ENCODE peak calls at places on chromosomes 3 and 15, in seven cellular contexts. M is HCT116, J is PC-3, F is MM.1S, W is GM23248, R is hepatocyte, L is GM23338. U is an unnamed sample.

GRCh38 chr3:155323063-155323666 is 29.7 kb upstream of the STRIT1 start:
- DNase-seq in M (peak; percentile 68), J (peak; percentile 86), F (peak; percentile 87), W (peak; percentile 82), R (peak; percentile 83), L (peak; percentile 90), U (peak; percentile 80)

GRCh38 chr15:101435761-101436160 is 53.7 kb downstream of the PCSK6 start:
- DNase-seq in M (no peak), J (no peak), F (no peak), W (no peak), R (no peak), L (no peak), U (no peak)

GRCh38 chr3:89859738-89860137 is 752.3 kb downstream of the EPHA3 start:
- DNase-seq in M (no peak), J (no peak), F (no peak), W (no peak), R (no peak), L (peak; percentile 4), U (no peak)

GRCh38 chr3:74601793-74602192 is 12.7 kb downstream of the CNTN3 start:
- DNase-seq in M (no peak), J (no peak), F (no peak), W (no peak), R (no peak), L (no peak), U (no peak)

GRCh38 chr3:172771672-172772071 is 21.1 kb downstream of the ECT2 start:
- DNase-seq in M (no peak), J (no peak), F (no peak), W (no peak), R (no peak), L (no peak), U (no peak)

GRCh38 chr3:56089739-56090138 is 378.5 kb downstream of the ERC2 start:
- DNase-seq in M (no peak), J (no peak), F (no peak), W (no peak), R (no peak), L (peak; percentile 21), U (no peak)

GRCh38 chr3:99648091-99648490 is 9.7 kb downstream of the COL8A1 start:
- DNase-seq in M (no peak), J (peak; percentile 94), F (peak; percentile 9), W (peak; percentile 87), R (peak; percentile 56), L (no peak), U (no peak)

GRCh38 chr15:65184305-65184943 is 718 bp downstream of the CLPX start:
- DNase-seq in M (no peak), J (peak; percentile 39), F (peak; percentile 51), W (peak; percentile 82), R (peak; percentile 71), L (peak; percentile 79), U (peak; percentile 73)

GRCh38 chr3:131543714-131544113 is 40.9 kb upstream of the MRPL3 start:
- DNase-seq in M (peak; percentile 49), J (peak; percentile 93), F (no peak), W (peak; percentile 88), R (peak; percentile 67), L (no peak), U (no peak)

GRCh38 chr3:9870978-9871377 is 9.1 kb downstream of the CIDEC start:
- DNase-seq in M (no peak), J (peak; percentile 65), F (no peak), W (peak; percentile 85), R (no peak), L (no peak), U (no peak)

GRCh38 chr3:5136619-5137429 is 14.7 kb downstream of the ARL8B start:
- DNase-seq in M (no peak), J (peak; percentile 35), F (peak; percentile 67), W (peak; percentile 46), R (peak; percentile 15), L (peak; percentile 64), U (peak; percentile 30)

GRCh38 chr15:71083349-71083748 is 31.9 kb upstream of the THSD4 start:
- DNase-seq in M (no peak), J (no peak), F (no peak), W (peak; percentile 91), R (no peak), L (no peak), U (no peak)

GRCh38 chr3:144259267-144259666 is 287.6 kb downstream of the DIPK2A start:
- DNase-seq in M (no peak), J (peak; percentile 13), F (no peak), W (no peak), R (no peak), L (no peak), U (no peak)
- TF ChIP-seq EZH2phosphoT487 in M (no peak), J (no peak), F (no peak), W (no peak), R (no peak), L (no peak), U (no peak)

DNA sequence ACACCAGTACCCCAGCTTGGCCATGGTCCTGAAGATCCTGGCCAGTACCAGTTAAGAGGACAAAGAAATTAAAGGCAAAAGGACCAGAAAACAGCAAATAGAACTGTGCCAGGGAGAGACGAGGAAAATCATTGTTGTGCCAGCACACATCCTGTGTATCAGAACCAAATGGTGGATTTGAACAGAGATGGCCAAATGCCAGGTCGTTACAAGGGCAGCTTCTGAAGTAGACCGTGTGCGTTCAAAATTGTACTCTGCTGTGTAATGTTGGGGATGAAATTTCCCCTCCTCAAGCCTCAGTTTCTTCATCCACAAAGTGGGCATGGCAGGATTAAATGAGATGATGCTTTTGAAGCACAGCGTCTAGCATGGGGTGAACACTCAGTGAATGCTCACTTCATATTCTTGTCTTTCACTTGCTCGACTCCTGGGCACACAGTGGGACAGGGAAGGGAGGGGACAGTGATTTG is 43.1 kb upstream of the CTSH start:
- DNase-seq in M (no peak), J (no peak), F (no peak), W (peak; percentile 24), R (no peak), L (no peak), U (no peak)
- H3K27ac ChIP-seq in M (peak overlapping the region; percentile 6), J (peak overlapping the region; percentile 16), F (no peak overlapping the region), W (peak overlapping the region; percentile 71), R (peak overlapping the region; percentile 90), L (no peak overlapping the region), U (no peak overlapping the region)

GRCh38 chr3:181723568-181724431 is 12.1 kb downstream of the SOX2 start:
- DNase-seq in M (no peak), J (no peak), F (no peak), W (no peak), R (no peak), L (peak; percentile 79), U (no peak)
- TF ChIP-seq EZH2 in M (no peak), J (no peak), F (no peak), W (no peak), R (peak; percentile 71), L (peak; percentile 70), U (no peak)

DNA sequence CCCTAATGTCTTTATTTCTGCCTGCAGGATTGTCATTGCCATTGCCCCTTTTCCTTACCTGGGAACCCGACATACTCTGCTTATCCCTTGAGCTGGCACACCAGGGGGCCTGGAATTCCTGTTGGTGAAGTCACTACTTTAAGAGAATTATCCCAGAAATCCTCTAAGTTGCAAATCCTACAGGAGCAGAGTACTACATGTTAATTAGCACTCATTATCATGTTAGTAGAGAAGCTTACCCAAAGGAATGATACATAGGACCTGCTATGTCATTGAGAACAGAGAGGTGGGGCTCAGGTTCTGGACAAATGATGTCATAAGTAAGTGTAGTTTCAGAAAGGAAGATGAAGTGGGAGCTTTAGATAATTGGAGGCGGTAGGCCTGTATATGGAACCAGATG is 27.4 kb downstream of the SCG5 start:
- DNase-seq in M (no peak), J (no peak), F (no peak), W (peak; percentile 44), R (no peak), L (peak; percentile 91), U (peak; percentile 46)
- TF ChIP-seq EZH2phosphoT487 in M (no peak), J (no peak), F (no peak), W (no peak), R (no peak), L (no peak), U (no peak)

GRCh38 chr3:43244694-43245093 is 41.6 kb upstream of the SNRK start:
- DNase-seq in M (no peak), J (no peak), F (no peak), W (no peak), R (no peak), L (no peak), U (no peak)

GRCh38 chr3:43246956-43247355 is 39.4 kb upstream of the SNRK start:
- DNase-seq in M (no peak), J (no peak), F (no peak), W (no peak), R (no peak), L (peak; percentile 25), U (peak; percentile 32)

GRCh38 chr3:43239755-43240154 is 46.6 kb upstream of the SNRK start:
- DNase-seq in M (no peak), J (peak; percentile 33), F (no peak), W (no peak), R (no peak), L (no peak), U (no peak)

GRCh38 chr3:43247556-43248186 is 38.7 kb upstream of the SNRK start:
- DNase-seq in M (no peak), J (no peak), F (no peak), W (no peak), R (no peak), L (no peak), U (no peak)

GRCh38 chr3:43243590-43244587 is 42.5 kb upstream of the SNRK start:
- DNase-seq in M (no peak), J (no peak), F (no peak), W (peak; percentile 40), R (no peak), L (no peak), U (no peak)
- H3K27ac ChIP-seq in M (no peak overlapping the region), J (no peak overlapping the region), F (no peak overlapping the region), W (no peak overlapping the region), R (no peak overlapping the region), L (no peak overlapping the region), U (no peak overlapping the region)

U was measured in neural progenitor cell.